ENCODE peak calls at places on chromosomes 2 and 18, in six cellular contexts. R, A, W, S, N and Q are unnamed samples.

GRCh38 chr18:39527465-39527864 is 1961.9 kb upstream of the CELF4 start:
- DNase-seq in A (no peak), N (no peak), S (no peak), R (no peak), W (no peak), Q (no peak)

GRCh38 chr2:164593959-164594358 is 27.3 kb downstream of the GRB14 start:
- DNase-seq in A (no peak), W (no peak), S (no peak), R (no peak), N (no peak), Q (no peak)

GRCh38 chr2:132542953-132543569 is 126.5 kb downstream of the GPR39 start:
- DNase-seq in N (no peak), A (no peak), W (no peak), S (peak), R (no peak), Q (no peak)

GRCh38 chr18:73099759-73100158 is 232.0 kb upstream of the NETO1 start:
- DNase-seq in A (no peak), N (no peak), S (no peak), R (no peak), W (no peak), Q (no peak)

GRCh38 chr2:1550658-1551316 is 137.5 kb downstream of the TPO start:
- DNase-seq in A (peak), W (no peak), N (peak), R (peak), S (peak), Q (no peak)

GRCh38 chr2:127695491-127696472 is 5.5 kb upstream of the SFT2D3 start:
- DNase-seq in N (peak), W (no peak), R (peak), S (peak), A (no peak), Q (peak)

GRCh38 chr2:221501210-221501882 is 70.8 kb downstream of the EPHA4 start:
- DNase-seq in R (no peak), A (peak), N (no peak), W (peak), S (no peak), Q (peak)

GRCh38 chr2:134718956-134719814 is at the start of gene TMEM163:
- DNase-seq in N (peak), A (no peak), S (peak), R (peak), W (no peak), Q (no peak)

GRCh38 chr18:45686892-45687611 is 36.9 kb upstream of the SLC14A1 start:
- DNase-seq in N (peak), R (peak), S (no peak), A (no peak), W (peak), Q (no peak)

GRCh38 chr2:180553094-180553715 is 427.2 kb upstream of the UBE2E3 start:
- DNase-seq in R (no peak), N (no peak), S (no peak), A (no peak), W (no peak), Q (no peak)

GRCh38 chr2:241620419-241620769 is 16.6 kb downstream of the THAP4 start:
- DNase-seq in R (no peak), W (no peak), A (no peak), S (no peak), N (peak), Q (no peak)

GRCh38 chr2:110104025-110104771 is 11.4 kb downstream of the MALL start:
- DNase-seq in A (no peak), S (no peak), R (no peak), W (no peak), N (no peak), Q (no peak)

GRCh38 chr2:41912766-41913165 is 135.1 kb upstream of the PKDCC start:
- DNase-seq in N (no peak), W (no peak), S (no peak), R (no peak), A (no peak), Q (no peak)

GRCh38 chr2:46874236-46874929 is 41.2 kb downstream of the MCFD2 start:
- DNase-seq in R (no peak), S (no peak), N (no peak), A (no peak), W (no peak), Q (peak)